ENCODE peak calls at places on chromosomes 16 and 17, in ten cellular contexts. G, V, N, Y, K, S, P, B, C and U are unnamed samples.

GRCh38 chr17:55903028-55903690 is 152.3 kb downstream of the PCTP start:
- DNase-seq in G (no peak), V (peak), N (no peak), Y (no peak), K (no peak), S (no peak), P (no peak), B (no peak), C (no peak), U (no peak)

GRCh38 chr17:7688808-7689316 is 585 bp downstream of the WRAP53 start:
- DNase-seq in G (no peak), V (no peak), N (no peak), Y (no peak), K (no peak), S (no peak), P (no peak), B (no peak), C (no peak), U (no peak)

GRCh38 chr17:63113167-63113566 is 147.1 kb downstream of the TANC2 start:
- DNase-seq in G (no peak), V (no peak), N (no peak), Y (no peak), K (no peak), S (no peak), P (no peak), B (no peak), C (no peak), U (no peak)

GRCh38 chr17:55794681-55795080 is 43.8 kb downstream of the PCTP start:
- DNase-seq in G (no peak), V (peak), N (no peak), Y (no peak), K (no peak), S (no peak), P (no peak), B (no peak), C (no peak), U (no peak)

GRCh38 chr16:66878067-66878466 is 2.2 kb upstream of the PDP2 start:
- DNase-seq in G (no peak), V (no peak), N (no peak), Y (no peak), K (no peak), S (no peak), P (no peak), B (no peak), C (no peak), U (no peak)

GRCh38 chr17:61002316-61002736 is 324.7 kb downstream of the BCAS3 start:
- DNase-seq in G (peak), V (peak), N (no peak), Y (no peak), K (no peak), S (peak), P (no peak), B (peak), C (no peak), U (peak)

GRCh38 chr17:16534236-16534635 is 34.8 kb downstream of the ZNF287 start:
- DNase-seq in G (no peak), V (no peak), N (no peak), Y (no peak), K (no peak), S (no peak), P (no peak), B (no peak), C (no peak), U (no peak)

GRCh38 chr16:84565669-84566495 is 52.0 kb downstream of the COTL1 start:
- DNase-seq in G (no peak), V (no peak), N (no peak), Y (no peak), K (no peak), S (no peak), P (no peak), B (no peak), C (no peak), U (no peak)

GRCh38 chr16:69013991-69014390 is 91.5 kb upstream of the HAS3 start:
- DNase-seq in G (no peak), V (no peak), N (no peak), Y (no peak), K (no peak), S (no peak), P (no peak), B (no peak), C (no peak), U (no peak)

GRCh38 chr16:8923199-8923598 is 40.5 kb downstream of the USP7 start:
- DNase-seq in G (no peak), V (no peak), N (no peak), Y (no peak), K (no peak), S (no peak), P (no peak), B (no peak), C (no peak), U (no peak)

GRCh38 chr17:49108318-49108717 is 24.3 kb upstream of the B4GALNT2 start:
- DNase-seq in G (no peak), V (peak), N (no peak), Y (no peak), K (no peak), S (peak), P (no peak), B (no peak), C (peak), U (peak)

GRCh38 chr17:7021993-7022778 is 664 bp upstream of the BCL6B start:
- DNase-seq in G (peak), V (peak), N (peak), Y (peak), K (peak), S (no peak), P (no peak), B (peak), C (peak), U (peak)

GRCh38 chr17:17535957-17536356 is 39.8 kb upstream of the RASD1 start:
- DNase-seq in G (peak), V (peak), N (no peak), Y (no peak), K (peak), S (no peak), P (peak), B (no peak), C (peak), U (peak)

GRCh38 chr16:17439580-17439979 is 31.2 kb downstream of the XYLT1 start:
- DNase-seq in G (no peak), V (no peak), N (no peak), Y (no peak), K (no peak), S (no peak), P (no peak), B (no peak), C (no peak), U (no peak)

GRCh38 chr17:30278032-30278431 is 13.7 kb downstream of the BLMH start:
- DNase-seq in G (peak), V (peak), N (no peak), Y (no peak), K (no peak), S (peak), P (no peak), B (peak), C (peak), U (peak)

GRCh38 chr16:81513204-81514040 is 68.8 kb downstream of the CMIP start:
- DNase-seq in G (no peak), V (no peak), N (no peak), Y (no peak), K (no peak), S (no peak), P (no peak), B (no peak), C (no peak), U (peak)

GRCh38 chr17:259341-259976 is 78.0 kb upstream of the DOC2B start:
- DNase-seq in G (no peak), V (no peak), N (no peak), Y (no peak), K (no peak), S (no peak), P (no peak), B (peak), C (peak), U (no peak)

GRCh38 chr17:3038941-3039340 is 24.5 kb downstream of the OR1D5 start:
- DNase-seq in G (no peak), V (peak), N (no peak), Y (no peak), K (no peak), S (no peak), P (no peak), B (no peak), C (no peak), U (no peak)

GRCh38 chr17:53626286-53626685 is 196.4 kb upstream of the KIF2B start:
- DNase-seq in G (peak), V (no peak), N (no peak), Y (no peak), K (no peak), S (peak), P (no peak), B (no peak), C (no peak), U (no peak)

GRCh38 chr16:89864421-89864820 is 9.0 kb upstream of the TCF25 start:
- DNase-seq in G (no peak), V (no peak), N (no peak), Y (no peak), K (no peak), S (no peak), P (no peak), B (no peak), C (no peak), U (no peak)

GRCh38 chr17:10270258-10270657 is 71.9 kb upstream of the GAS7 start:
- DNase-seq in G (peak), V (no peak), N (no peak), Y (no peak), K (no peak), S (no peak), P (no peak), B (no peak), C (no peak), U (no peak)

GRCh38 chr17:77049440-77049839 is 91.3 kb upstream of the SEC14L1 start:
- DNase-seq in G (no peak), V (peak), N (no peak), Y (no peak), K (no peak), S (no peak), P (no peak), B (peak), C (no peak), U (peak)

GRCh38 chr16:76612497-76612896 is 335.3 kb downstream of the CNTNAP4 start:
- DNase-seq in G (no peak), V (no peak), N (no peak), Y (no peak), K (no peak), S (no peak), P (no peak), B (no peak), C (no peak), U (no peak)

GRCh38 chr16:31714899-31715504 is 158.6 kb upstream of the ZNF267 start:
- DNase-seq in G (no peak), V (no peak), N (no peak), Y (no peak), K (no peak), S (no peak), P (no peak), B (no peak), C (no peak), U (no peak)

GRCh38 chr17:30290696-30291570 is 811 bp downstream of the BLMH start:
- DNase-seq in G (peak), V (peak), N (peak), Y (no peak), K (peak), S (no peak), P (no peak), B (peak), C (peak), U (no peak)

GRCh38 chr17:7077911-7078546 is 2.0 kb downstream of the CLEC10A start:
- DNase-seq in G (no peak), V (no peak), N (no peak), Y (no peak), K (no peak), S (no peak), P (no peak), B (no peak), C (no peak), U (no peak)